ENCODE peak calls at places on chromosomes 11 and 22, in five cellular contexts. One of them, this sample, is unnamed.

GRCh38 chr11:82865841-82866240 is 34.4 kb downstream of the PRCP start:
- DNase-seq in neuronal stem cell: no peak
- DNase-seq in H9: no peak
- DNase-seq in H1: no peak
- DNase-seq in trophoblast cell: no peak
- DNase-seq in this sample: peak; percentile 23

GRCh38 chr11:76203131-76203925 is 3.0 kb downstream of the WNT11 start:
- DNase-seq in neuronal stem cell: no peak
- DNase-seq in H9: no peak
- DNase-seq in H1: no peak
- DNase-seq in trophoblast cell: no peak
- DNase-seq in this sample: no peak

GRCh38 chr11:99773646-99774045 is 752.9 kb downstream of the CNTN5 start:
- DNase-seq in neuronal stem cell: no peak
- DNase-seq in H9: no peak
- DNase-seq in H1: no peak
- DNase-seq in trophoblast cell: no peak
- DNase-seq in this sample: peak; percentile 97

GRCh38 chr11:121792185-121792584 is 323.8 kb downstream of the BLID start:
- DNase-seq in neuronal stem cell: no peak
- DNase-seq in H9: no peak
- DNase-seq in H1: no peak
- DNase-seq in trophoblast cell: no peak
- DNase-seq in this sample: no peak

GRCh38 chr11:96260526-96260925 is 82.5 kb downstream of the MAML2 start:
- DNase-seq in neuronal stem cell: no peak
- DNase-seq in H9: no peak
- DNase-seq in H1: no peak
- DNase-seq in trophoblast cell: no peak
- DNase-seq in this sample: no peak

GRCh38 chr22:22210889-22211833 is 33.4 kb upstream of the VPREB1 start:
- DNase-seq in neuronal stem cell: no peak
- DNase-seq in H9: no peak
- DNase-seq in H1: no peak
- DNase-seq in trophoblast cell: no peak
- DNase-seq in this sample: no peak

GRCh38 chr11:128956401-128957203 is 13.9 kb upstream of the TP53AIP1 start:
- DNase-seq in neuronal stem cell: peak; percentile 67
- DNase-seq in H9: no peak
- DNase-seq in H1: no peak
- DNase-seq in trophoblast cell: peak; percentile 48
- DNase-seq in this sample: peak; percentile 80

GRCh38 chr11:88434333-88434976 is 96.9 kb upstream of the CTSC start:
- DNase-seq in neuronal stem cell: no peak
- DNase-seq in H9: peak; percentile 39
- DNase-seq in H1: no peak
- DNase-seq in trophoblast cell: no peak
- DNase-seq in this sample: no peak

DNA sequence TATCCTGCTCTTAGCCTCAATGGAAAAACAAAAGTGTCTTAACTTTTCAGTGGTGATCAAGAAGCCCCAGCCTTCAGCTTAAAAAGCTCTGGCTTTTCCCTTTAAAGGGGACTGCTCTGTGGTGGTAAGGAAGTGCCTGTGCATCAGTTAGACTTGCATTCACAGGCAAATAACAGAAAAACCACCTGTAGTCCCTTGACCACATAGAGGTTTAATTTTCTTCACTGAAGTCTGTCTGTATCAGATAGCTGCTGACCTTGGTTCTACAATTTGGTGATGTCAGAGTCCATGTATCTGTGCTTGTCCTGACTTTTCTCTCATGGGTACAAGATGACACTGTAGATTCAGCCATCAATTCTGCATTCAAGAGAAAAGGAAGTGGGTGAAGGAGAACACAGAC is 43.0 kb upstream of the RDX start:
- DNase-seq in neuronal stem cell: no peak
- DNase-seq in H9: no peak
- DNase-seq in H1: no peak
- DNase-seq in trophoblast cell: no peak
- DNase-seq in this sample: no peak
- H2BK12ac ChIP-seq in neuronal stem cell: no peak overlapping the region
- H2BK12ac ChIP-seq in H9: no peak overlapping the region
- H2BK12ac ChIP-seq in H1: no peak overlapping the region
- H2BK12ac ChIP-seq in trophoblast cell: peak overlapping the region; percentile 77
- H2BK12ac ChIP-seq in this sample: no peak overlapping the region

GRCh38 chr22:47739216-47739615 is 976.8 kb downstream of the TBC1D22A start:
- DNase-seq in neuronal stem cell: no peak
- DNase-seq in H9: no peak
- DNase-seq in H1: no peak
- DNase-seq in trophoblast cell: no peak
- DNase-seq in this sample: no peak
- H3K4ac ChIP-seq in neuronal stem cell: no peak overlapping the region
- H3K4ac ChIP-seq in H9: no peak overlapping the region
- H3K4ac ChIP-seq in H1: no peak overlapping the region
- H3K4ac ChIP-seq in trophoblast cell: no peak overlapping the region
- H3K4ac ChIP-seq in this sample: no peak overlapping the region

GRCh38 chr22:39731881-39732555 is 161.5 kb downstream of the CACNA1I start:
- DNase-seq in neuronal stem cell: no peak
- DNase-seq in H9: no peak
- DNase-seq in H1: peak; percentile 49
- DNase-seq in trophoblast cell: no peak
- DNase-seq in this sample: no peak
- H2BK12ac ChIP-seq in neuronal stem cell: peak overlapping the region; percentile 4
- H2BK12ac ChIP-seq in H9: no peak overlapping the region
- H2BK12ac ChIP-seq in H1: peak overlapping the region; percentile 39
- H2BK12ac ChIP-seq in trophoblast cell: no peak overlapping the region
- H2BK12ac ChIP-seq in this sample: no peak overlapping the region

DNA sequence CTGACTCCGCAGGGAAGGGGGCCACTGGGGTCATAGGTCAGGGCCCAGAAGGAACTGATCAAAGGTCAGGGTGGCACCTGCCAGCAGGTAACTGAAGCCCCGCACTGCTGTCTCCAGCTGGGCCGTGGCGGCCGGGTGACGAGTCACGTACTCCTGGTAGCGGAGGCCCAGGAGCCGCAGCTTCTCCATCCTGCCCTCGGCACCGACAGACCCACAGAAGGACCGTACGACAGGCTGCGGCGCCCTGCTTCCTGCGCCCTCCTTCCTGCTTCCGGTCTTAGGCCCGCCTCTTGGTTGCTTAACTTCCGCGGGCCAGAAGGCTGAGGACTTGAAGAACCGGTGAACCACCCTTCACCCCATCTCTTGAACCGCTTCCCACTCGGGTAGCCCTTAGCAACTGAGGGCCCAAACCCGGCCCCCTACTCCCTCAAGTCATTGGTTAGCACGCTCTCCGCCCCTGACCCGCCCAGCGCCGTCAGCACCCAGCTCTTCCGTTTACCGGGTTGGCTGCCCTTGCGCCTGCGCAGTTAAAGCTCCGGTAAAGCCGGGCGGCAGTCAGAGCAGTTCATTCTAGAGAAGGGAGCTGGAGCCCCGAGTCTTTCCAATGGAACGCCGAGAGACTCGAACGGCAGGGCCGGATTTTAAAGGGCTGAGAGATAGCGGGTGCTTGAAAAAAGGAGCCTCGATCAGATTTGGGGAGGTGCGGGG is at the start of gene PEX16:
- DNase-seq in neuronal stem cell: peak; percentile 95
- DNase-seq in H9: peak; percentile 97
- DNase-seq in H1: peak; percentile 88
- DNase-seq in trophoblast cell: peak; percentile 97
- DNase-seq in this sample: peak; percentile 100
- H3K4ac ChIP-seq in neuronal stem cell: peak within 1 kb of the TSS; percentile 24
- H3K4ac ChIP-seq in H9: no peak within 1 kb of the TSS
- H3K4ac ChIP-seq in H1: peak within 1 kb of the TSS; percentile 97
- H3K4ac ChIP-seq in trophoblast cell: peak within 1 kb of the TSS; percentile 49
- H3K4ac ChIP-seq in this sample: peak within 1 kb of the TSS; percentile 79